ENCODE peak calls at places on chromosome 11, in four cellular contexts. K, H, Y and O are unnamed samples.

GRCh38 chr11:46743693-46744339 is 24.8 kb downstream of the F2 start:
- DNase-seq in H (no peak), Y (no peak), K (no peak), O (no peak)

GRCh38 chr11:117716652-117717440 is 80.2 kb downstream of the DSCAML1 start:
- DNase-seq in K (no peak), Y (no peak), H (no peak), O (peak; percentile 82)

GRCh38 chr11:12201016-12201985 is 90.9 kb downstream of the MICAL2 start:
- DNase-seq in H (no peak), Y (no peak), K (no peak), O (no peak)

GRCh38 chr11:30774451-30774850 is 188.3 kb upstream of the MPPED2 start:
- DNase-seq in Y (no peak), K (no peak), H (no peak), O (no peak)

GRCh38 chr11:73342633-73343032 is 33.6 kb upstream of the RELT start:
- DNase-seq in H (no peak), K (no peak), Y (no peak), O (peak; percentile 35)

GRCh38 chr11:7060828-7061227 is 28.0 kb upstream of the RBMXL2 start:
- DNase-seq in K (no peak), Y (no peak), H (no peak), O (no peak)

GRCh38 chr11:72848846-72849466 is 34.7 kb downstream of the ATG16L2 start:
- DNase-seq in K (peak; percentile 23), H (peak; percentile 15), Y (no peak), O (no peak)

GRCh38 chr11:46099973-46100335 is 21.3 kb downstream of the PHF21A start:
- DNase-seq in K (no peak), H (no peak), Y (no peak), O (no peak)

GRCh38 chr11:67247946-67248550 is 18.2 kb upstream of the GRK2 start:
- DNase-seq in H (no peak), K (no peak), Y (no peak), O (no peak)

GRCh38 chr11:85810871-85811611 is at the start of gene SYTL2:
- DNase-seq in Y (peak; percentile 82), H (peak; percentile 71), K (peak; percentile 56), O (peak; percentile 33)

GRCh38 chr11:121415861-121416260 is 36.3 kb upstream of the SORL1 start:
- DNase-seq in Y (no peak), K (no peak), H (peak; percentile 36), O (no peak)

GRCh38 chr11:94183886-94184264 is 55.2 kb downstream of the PANX1 start:
- DNase-seq in H (peak; percentile 54), K (peak; percentile 5), Y (peak; percentile 14), O (peak; percentile 6)

GRCh38 chr11:1130276-1131032 is 27.3 kb upstream of the MUC5AC start:
- DNase-seq in Y (no peak), H (peak; percentile 9), K (no peak), O (peak; percentile 36)

GRCh38 chr11:1001682-1002081 is 34.8 kb downstream of the MUC6 start:
- DNase-seq in H (no peak), K (no peak), Y (no peak), O (no peak)

GRCh38 chr11:78825531-78825930 is 250.9 kb upstream of the NARS2 start:
- DNase-seq in Y (no peak), H (no peak), K (no peak), O (no peak)

GRCh38 chr11:16743478-16743877 is 5.0 kb downstream of the C11orf58 start:
- DNase-seq in Y (no peak), H (no peak), K (no peak), O (no peak)

GRCh38 chr11:78851883-78852586 is 277.4 kb upstream of the NARS2 start:
- DNase-seq in K (no peak), H (no peak), Y (no peak), O (no peak)

GRCh38 chr11:125404136-125404810 is 91.8 kb downstream of the FEZ1 start:
- DNase-seq in Y (no peak), H (no peak), K (no peak), O (no peak)

GRCh38 chr11:30815619-30816018 is 229.5 kb upstream of the MPPED2 start:
- DNase-seq in Y (no peak), H (no peak), K (no peak), O (no peak)